ENCODE peak calls at places on chromosomes 6 and 20, in four cellular contexts. F, P, H and A are unnamed samples.
A peak's percentile ranks its signal among the peaks of the same experiment; 100 is the strongest.

GRCh38 chr6:134278000-134278399 is 39.9 kb downstream of the SGK1 start:
- DNase-seq in F (no peak), H (no peak), P (no peak), A (no peak)

GRCh38 chr20:25081065-25081729 is 744 bp downstream of the VSX1 start:
- DNase-seq in H (no peak), F (no peak), P (peak; percentile 64), A (peak; percentile 57)

GRCh38 chr20:54189630-54190029 is 15.8 kb upstream of the CYP24A1 start:
- DNase-seq in H (peak; percentile 81), P (no peak), F (no peak), A (peak; percentile 64)

GRCh38 chr6:51830666-51831065 is 256.7 kb downstream of the PKHD1 start:
- DNase-seq in F (no peak), P (no peak), H (peak; percentile 49), A (no peak)

GRCh38 chr6:154606457-154606856 is 96.0 kb upstream of the CNKSR3 start:
- DNase-seq in P (no peak), H (no peak), F (no peak), A (no peak)

GRCh38 chr20:23596856-23597255 is 8.9 kb downstream of the CST9 start:
- DNase-seq in F (no peak), H (no peak), P (no peak), A (no peak)

GRCh38 chr20:47493954-47494293 is 7.8 kb upstream of the NCOA3 start:
- DNase-seq in P (no peak), F (no peak), H (peak; percentile 62), A (peak; percentile 60)

GRCh38 chr6:169019727-169020491 is 233.7 kb downstream of the THBS2 start:
- DNase-seq in F (no peak), P (no peak), H (no peak), A (peak; percentile 31)

GRCh38 chr6:36682328-36683144 is 4.0 kb downstream of the CDKN1A start:
- DNase-seq in H (peak; percentile 98), F (peak; percentile 41), P (peak; percentile 89), A (peak; percentile 83)

GRCh38 chr20:63136296-63136695 is 79.6 kb downstream of the YTHDF1 start:
- DNase-seq in H (no peak), P (peak; percentile 31), F (no peak), A (no peak)

GRCh38 chr20:3923818-3924217 is 34.6 kb downstream of the PANK2 start:
- DNase-seq in F (no peak), H (no peak), P (no peak), A (no peak)

GRCh38 chr20:46545077-46545826 is 5.2 kb downstream of the OCSTAMP start:
- DNase-seq in F (no peak), P (no peak), H (no peak), A (no peak)

GRCh38 chr20:44460795-44461141 is 14.9 kb upstream of the TTPAL start:
- DNase-seq in H (no peak), F (no peak), P (no peak), A (peak; percentile 83)

GRCh38 chr6:100818066-100818465 is 63.1 kb downstream of the ASCC3 start:
- DNase-seq in F (no peak), P (no peak), H (no peak), A (no peak)

GRCh38 chr20:2763186-2763585 is 37.2 kb downstream of the CPXM1 start:
- DNase-seq in F (no peak), P (no peak), H (no peak), A (no peak)

GRCh38 chr20:58890073-58890453 is 37.5 kb downstream of the GNAS start:
- DNase-seq in P (no peak), H (no peak), F (no peak), A (no peak)

GRCh38 chr6:170129691-170130171 is 161.1 kb downstream of the DLL1 start:
- DNase-seq in H (peak; percentile 54), P (peak; percentile 80), F (peak; percentile 75), A (peak; percentile 37)

GRCh38 chr6:152026291-152026690 is 218.8 kb downstream of the ESR1 start:
- DNase-seq in H (no peak), P (no peak), F (no peak), A (no peak)

GRCh38 chr6:170031684-170032121 is 259.2 kb downstream of the DLL1 start:
- DNase-seq in P (peak; percentile 65), H (no peak), F (no peak), A (no peak)

GRCh38 chr6:74347161-74347560 is 651.2 kb downstream of the CD109 start:
- DNase-seq in P (no peak), F (no peak), H (no peak), A (no peak)

GRCh38 chr20:25000268-25000801 is 7.8 kb upstream of the APMAP start:
- DNase-seq in H (peak; percentile 92), P (peak; percentile 24), F (peak; percentile 63), A (peak; percentile 91)

GRCh38 chr6:126228001-126228791 is 111.7 kb upstream of the CENPW start:
- DNase-seq in F (no peak), H (no peak), P (no peak), A (no peak)

GRCh38 chr20:24809606-24810005 is 139.5 kb upstream of the CST7 start:
- DNase-seq in H (no peak), F (no peak), P (peak; percentile 59), A (no peak)

GRCh38 chr6:134589512-134589911 is 271.6 kb upstream of the SGK1 start:
- DNase-seq in P (no peak), F (no peak), H (peak; percentile 99), A (peak; percentile 92)

GRCh38 chr6:138817799-138818198 is 21.9 kb downstream of the ECT2L start:
- DNase-seq in F (no peak), P (no peak), H (peak; percentile 100), A (peak; percentile 93)

GRCh38 chr20:3980260-3981131 is 34.9 kb downstream of the RNF24 start:
- DNase-seq in H (peak; percentile 32), F (no peak), P (no peak), A (peak; percentile 18)

GRCh38 chr6:147022041-147022440 is 182.2 kb upstream of the STXBP5 start:
- DNase-seq in P (no peak), H (peak; percentile 67), F (no peak), A (no peak)

DNA sequence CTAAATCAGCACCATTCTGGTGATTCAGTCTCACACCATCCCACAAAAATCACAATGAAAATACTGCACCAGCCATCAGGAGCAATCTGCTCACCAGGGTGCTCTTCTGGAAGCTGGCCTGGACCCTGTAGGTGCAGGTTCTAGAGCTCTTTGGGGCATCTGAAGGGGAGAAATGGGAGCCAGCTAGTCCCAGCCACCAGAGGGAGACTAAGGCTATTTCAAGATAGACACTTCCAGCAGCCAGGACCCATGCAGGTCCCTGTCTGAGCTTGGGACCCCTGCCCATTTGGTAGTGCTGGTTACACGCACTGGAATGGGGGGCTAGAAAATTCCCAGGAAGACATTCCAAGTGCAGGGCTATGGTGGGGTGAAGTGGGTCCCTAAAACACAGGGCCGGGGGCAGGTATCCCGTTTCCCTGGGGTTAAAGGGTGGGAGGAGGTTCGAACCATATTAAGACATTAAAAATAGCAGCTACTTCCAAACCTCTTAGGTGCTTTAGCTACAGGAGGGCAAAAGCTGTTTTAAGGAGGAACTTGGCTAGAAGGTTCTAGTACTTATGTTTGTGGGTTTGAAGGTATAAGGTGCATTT is 156.5 kb downstream of the NFATC2 start:
- DNase-seq in P (peak; percentile 74), F (no peak), H (no peak), A (peak; percentile 73)
- TF ChIP-seq CTCF in P (peak; percentile 63), F (peak; percentile 15), H (peak; percentile 62), A (no peak)

GRCh38 chr6:16472349-16473069 is 234.1 kb downstream of the GMPR start:
- DNase-seq in F (no peak), H (peak; percentile 27), P (no peak), A (peak; percentile 12)
- H3K27ac ChIP-seq in F (no peak overlapping the region), H (no peak overlapping the region), P (peak overlapping the region; percentile 55), A (no peak overlapping the region)

GRCh38 chr6:33981861-33982260 is 164.0 kb downstream of the GRM4 start:
- DNase-seq in F (no peak), P (peak; percentile 37), H (no peak), A (no peak)

GRCh38 chr6:33984466-33985332 is 161.2 kb downstream of the GRM4 start:
- DNase-seq in H (no peak), F (no peak), P (peak; percentile 71), A (no peak)

GRCh38 chr6:33983721-33984465 is 162.0 kb downstream of the GRM4 start:
- DNase-seq in F (no peak), H (no peak), P (peak; percentile 38), A (no peak)

GRCh38 chr6:33981421-33981820 is 164.5 kb downstream of the GRM4 start:
- DNase-seq in F (no peak), P (peak; percentile 54), H (no peak), A (no peak)

DNA sequence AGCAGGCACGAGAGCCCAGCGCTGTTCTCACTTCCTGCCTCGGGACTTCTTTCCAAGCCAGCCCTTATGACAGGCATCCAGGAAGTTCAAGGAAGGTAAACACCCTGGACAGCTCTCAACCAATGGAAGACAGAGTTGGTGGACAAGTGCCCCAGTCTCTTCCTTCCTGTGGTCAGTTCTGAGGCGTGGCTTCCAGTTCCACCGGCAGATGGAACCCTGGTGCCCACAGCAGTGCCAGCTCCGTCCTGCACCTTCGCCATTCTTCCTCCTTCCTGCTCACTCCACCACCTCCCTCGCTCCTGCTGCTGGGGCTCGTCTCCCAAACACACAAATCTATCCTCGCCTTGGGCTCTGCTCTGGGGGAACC is 162.8 kb downstream of the GRM4 start:
- DNase-seq in P (peak; percentile 51), F (no peak), H (peak; percentile 49), A (no peak)
- TF ChIP-seq CTCF in P (no peak), F (no peak), H (peak; percentile 23), A (no peak)

DNA sequence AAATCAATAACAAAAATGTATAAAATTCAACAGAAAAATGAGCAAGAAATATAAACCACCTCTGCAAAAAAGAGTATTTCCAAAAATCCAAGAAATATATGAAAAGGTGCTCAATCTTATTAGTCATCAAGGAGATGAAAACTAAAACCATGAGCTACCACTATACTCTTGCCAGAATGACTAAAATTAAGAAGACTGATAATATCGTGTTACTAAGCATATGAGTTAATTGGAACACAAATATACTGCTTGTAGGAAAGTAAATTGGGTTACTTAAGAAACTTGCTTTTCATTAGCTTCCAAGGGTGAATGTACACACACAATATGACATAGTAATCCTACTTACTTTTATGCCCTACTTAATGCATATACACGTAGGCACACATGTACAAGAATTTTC is 3.4 kb downstream of the THEMIS start:
- DNase-seq in P (no peak), H (no peak), F (no peak), A (no peak)
- H3K27ac ChIP-seq in P (peak overlapping the region; percentile 15), H (no peak overlapping the region), F (no peak overlapping the region), A (no peak overlapping the region)

GRCh38 chr20:41848180-41848579 is 230.0 kb upstream of the CHD6 start:
- DNase-seq in H (no peak), P (no peak), F (no peak), A (no peak)
- TF ChIP-seq CTCF in H (no peak), P (no peak), F (no peak), A (no peak)

GRCh38 chr6:37868447-37868825 is 48.9 kb downstream of the ZFAND3 start:
- DNase-seq in H (peak; percentile 68), P (no peak), F (no peak), A (peak; percentile 74)
- H3K27ac ChIP-seq in H (no peak overlapping the region), P (no peak overlapping the region), F (no peak overlapping the region), A (no peak overlapping the region)